ENCODE peak calls at places on chromosomes 13 and 19, in four cellular contexts. One of them, this sample, is unnamed.
A peak's percentile ranks its signal among the peaks of the same experiment; 100 is the strongest.

GRCh38 chr13:74132152-74132767 is 1.9 kb downstream of the KLF12 start:
- DNase-seq in GM12878: no peak
- DNase-seq in SK-N-SH: no peak
- DNase-seq in A549: no peak
- DNase-seq in this sample: peak; percentile 15

GRCh38 chr13:50127017-50127725 is 111.9 kb downstream of the KCNRG start:
- DNase-seq in GM12878: no peak
- DNase-seq in SK-N-SH: no peak
- DNase-seq in A549: no peak
- DNase-seq in this sample: no peak

GRCh38 chr19:17052439-17052838 is 22.8 kb downstream of the HAUS8 start:
- DNase-seq in GM12878: no peak
- DNase-seq in SK-N-SH: peak; percentile 62
- DNase-seq in A549: peak; percentile 42
- DNase-seq in this sample: no peak

GRCh38 chr13:33728271-33729037 is 89.5 kb upstream of the RFC3 start:
- DNase-seq in GM12878: peak; percentile 96
- DNase-seq in SK-N-SH: no peak
- DNase-seq in A549: peak; percentile 18
- DNase-seq in this sample: no peak

GRCh38 chr13:83214452-83214851 is 667.8 kb downstream of the SLITRK1 start:
- DNase-seq in GM12878: no peak
- DNase-seq in SK-N-SH: no peak
- DNase-seq in A549: no peak
- DNase-seq in this sample: no peak

GRCh38 chr19:10764340-10764894 is 46.5 kb downstream of the DNM2 start:
- DNase-seq in GM12878: no peak
- DNase-seq in SK-N-SH: no peak
- DNase-seq in A549: peak; percentile 78
- DNase-seq in this sample: peak; percentile 96

GRCh38 chr19:12092065-12092867 is 27.7 kb downstream of the ZNF844 start:
- DNase-seq in GM12878: peak; percentile 16
- DNase-seq in SK-N-SH: no peak
- DNase-seq in A549: no peak
- DNase-seq in this sample: peak; percentile 72

GRCh38 chr13:79680485-79680884 is 199.5 kb downstream of the NDFIP2 start:
- DNase-seq in GM12878: no peak
- DNase-seq in SK-N-SH: peak; percentile 13
- DNase-seq in A549: no peak
- DNase-seq in this sample: no peak

GRCh38 chr19:42246143-42246868 is 3.9 kb upstream of the GSK3A start:
- DNase-seq in GM12878: no peak
- DNase-seq in SK-N-SH: peak; percentile 74
- DNase-seq in A549: peak; percentile 85
- DNase-seq in this sample: no peak

GRCh38 chr19:14146789-14147216 is 10.4 kb upstream of the ASF1B start:
- DNase-seq in GM12878: no peak
- DNase-seq in SK-N-SH: no peak
- DNase-seq in A549: no peak
- DNase-seq in this sample: no peak

GRCh38 chr19:41479757-41480191 is 36.8 kb downstream of the ERICH4 start:
- DNase-seq in GM12878: no peak
- DNase-seq in SK-N-SH: no peak
- DNase-seq in A549: peak; percentile 41
- DNase-seq in this sample: no peak

GRCh38 chr13:101115762-101116161 is 300.5 kb downstream of the NALCN start:
- DNase-seq in GM12878: no peak
- DNase-seq in SK-N-SH: no peak
- DNase-seq in A549: peak; percentile 13
- DNase-seq in this sample: no peak

GRCh38 chr19:48390188-48391099 is 907 bp downstream of the KDELR1 start:
- DNase-seq in GM12878: no peak
- DNase-seq in SK-N-SH: peak; percentile 84
- DNase-seq in A549: peak; percentile 64
- DNase-seq in this sample: peak; percentile 44
- TF ChIP-seq PBX3 in GM12878: peak; percentile 7
- TF ChIP-seq PBX3 in SK-N-SH: peak; percentile 1
- TF ChIP-seq PBX3 in A549: peak; percentile 23
- TF ChIP-seq PBX3 in this sample: no peak

GRCh38 chr13:43874512-43875092 is 4.9 kb downstream of the CCDC122 start:
- DNase-seq in GM12878: no peak
- DNase-seq in SK-N-SH: peak; percentile 11
- DNase-seq in A549: no peak
- DNase-seq in this sample: no peak
- TF ChIP-seq PBX3 in GM12878: no peak
- TF ChIP-seq PBX3 in SK-N-SH: no peak
- TF ChIP-seq PBX3 in A549: no peak
- TF ChIP-seq PBX3 in this sample: no peak

GRCh38 chr19:24074720-24075119 is 12.3 kb upstream of the ZNF254 start:
- DNase-seq in GM12878: no peak
- DNase-seq in SK-N-SH: no peak
- DNase-seq in A549: no peak
- DNase-seq in this sample: no peak
- TF ChIP-seq PBX3 in GM12878: no peak
- TF ChIP-seq PBX3 in SK-N-SH: no peak
- TF ChIP-seq PBX3 in A549: no peak
- TF ChIP-seq PBX3 in this sample: no peak

GRCh38 chr19:20247016-20247683 is 80.1 kb downstream of the ZNF486 start:
- DNase-seq in GM12878: no peak
- DNase-seq in SK-N-SH: peak; percentile 62
- DNase-seq in A549: no peak
- DNase-seq in this sample: no peak
- TF ChIP-seq PBX3 in GM12878: no peak
- TF ChIP-seq PBX3 in SK-N-SH: no peak
- TF ChIP-seq PBX3 in A549: no peak
- TF ChIP-seq PBX3 in this sample: no peak

GRCh38 chr13:51619614-51620013 is 35.4 kb downstream of the WDFY2 start:
- DNase-seq in GM12878: no peak
- DNase-seq in SK-N-SH: no peak
- DNase-seq in A549: no peak
- DNase-seq in this sample: no peak

GRCh38 chr13:51613535-51613934 is 29.3 kb downstream of the WDFY2 start:
- DNase-seq in GM12878: no peak
- DNase-seq in SK-N-SH: no peak
- DNase-seq in A549: no peak
- DNase-seq in this sample: no peak

GRCh38 chr13:51618626-51619025 is 34.4 kb downstream of the WDFY2 start:
- DNase-seq in GM12878: no peak
- DNase-seq in SK-N-SH: no peak
- DNase-seq in A549: no peak
- DNase-seq in this sample: no peak

GRCh38 chr13:51612867-51613266 is 28.6 kb downstream of the WDFY2 start:
- DNase-seq in GM12878: no peak
- DNase-seq in SK-N-SH: no peak
- DNase-seq in A549: no peak
- DNase-seq in this sample: no peak

DNA sequence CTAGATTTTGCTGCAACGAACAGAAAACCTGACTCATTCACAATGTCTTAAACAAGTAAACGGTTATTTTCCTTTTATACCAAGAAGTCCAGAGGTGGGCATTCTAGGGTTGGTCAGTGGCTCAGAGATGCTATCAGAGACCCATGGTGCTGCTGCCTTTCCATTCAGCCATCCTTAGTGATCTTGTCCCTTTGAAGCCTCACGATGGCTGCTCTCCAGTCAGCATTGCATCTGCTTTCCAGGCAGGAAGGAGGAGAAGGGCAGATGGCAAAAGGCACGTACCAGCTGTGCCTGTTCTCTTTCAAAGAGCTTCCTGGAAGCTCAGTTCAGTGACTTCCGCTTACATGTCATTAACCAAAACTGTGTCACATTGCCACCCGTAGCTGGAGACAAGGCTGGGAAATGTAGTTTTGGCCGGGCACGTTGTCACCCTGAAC is 30.1 kb downstream of the WDFY2 start:
- DNase-seq in GM12878: peak; percentile 56
- DNase-seq in SK-N-SH: peak; percentile 64
- DNase-seq in A549: no peak
- DNase-seq in this sample: no peak
- TF ChIP-seq PBX3 in GM12878: no peak
- TF ChIP-seq PBX3 in SK-N-SH: no peak
- TF ChIP-seq PBX3 in A549: no peak
- TF ChIP-seq PBX3 in this sample: no peak

GRCh38 chr13:24671367-24672117 is 8.7 kb upstream of the ATP12A start:
- DNase-seq in GM12878: no peak
- DNase-seq in SK-N-SH: peak; percentile 82
- DNase-seq in A549: peak; percentile 67
- DNase-seq in this sample: peak; percentile 54
- TF ChIP-seq PBX3 in GM12878: no peak
- TF ChIP-seq PBX3 in SK-N-SH: no peak
- TF ChIP-seq PBX3 in A549: no peak
- TF ChIP-seq PBX3 in this sample: no peak

GRCh38 chr13:110341445-110342247 is 34.6 kb downstream of the COL4A2 start:
- DNase-seq in GM12878: no peak
- DNase-seq in SK-N-SH: peak; percentile 55
- DNase-seq in A549: no peak
- DNase-seq in this sample: no peak

GRCh38 chr13:110339975-110340550 is 33.0 kb downstream of the COL4A2 start:
- DNase-seq in GM12878: no peak
- DNase-seq in SK-N-SH: no peak
- DNase-seq in A549: no peak
- DNase-seq in this sample: no peak

GRCh38 chr13:110342474-110342873 is 35.4 kb downstream of the COL4A2 start:
- DNase-seq in GM12878: no peak
- DNase-seq in SK-N-SH: no peak
- DNase-seq in A549: no peak
- DNase-seq in this sample: no peak

GRCh38 chr13:110339263-110339662 is 32.2 kb downstream of the COL4A2 start:
- DNase-seq in GM12878: no peak
- DNase-seq in SK-N-SH: no peak
- DNase-seq in A549: no peak
- DNase-seq in this sample: no peak

GRCh38 chr13:110340812-110341444 is 33.8 kb downstream of the COL4A2 start:
- DNase-seq in GM12878: no peak
- DNase-seq in SK-N-SH: no peak
- DNase-seq in A549: no peak
- DNase-seq in this sample: no peak
- TF ChIP-seq PBX3 in GM12878: no peak
- TF ChIP-seq PBX3 in SK-N-SH: no peak
- TF ChIP-seq PBX3 in A549: no peak
- TF ChIP-seq PBX3 in this sample: no peak

This sample was measured in HepG2.